ENCODE peak calls at places on chromosomes 5 and 9, in seven cellular contexts. W, A, K, X, Q, P and R are unnamed samples.

GRCh38 chr5:1201327-1202025 is at the start of gene SLC6A19:
- DNase-seq in A (no peak), W (no peak), X (no peak), K (peak; percentile 59), P (no peak), Q (no peak), R (no peak)

GRCh38 chr9:114507726-114508125 is 2.5 kb upstream of the WHRN start:
- DNase-seq in W (peak; percentile 41), Q (no peak), K (no peak), A (no peak), P (no peak), X (peak; percentile 33), R (no peak)

GRCh38 chr5:66179297-66180051 is 35.4 kb downstream of the SREK1 start:
- DNase-seq in P (no peak), K (no peak), X (no peak), A (no peak), Q (no peak), W (no peak), R (no peak)

GRCh38 chr5:10724799-10725507 is 36.1 kb downstream of the DAP start:
- DNase-seq in K (peak; percentile 79), W (peak; percentile 91), Q (peak; percentile 77), P (peak; percentile 65), X (peak; percentile 76), A (no peak), R (no peak)

GRCh38 chr5:110853267-110853666 is 114.5 kb downstream of the SLC25A46 start:
- DNase-seq in K (no peak), X (peak; percentile 66), A (no peak), Q (no peak), W (peak; percentile 48), P (no peak), R (no peak)

GRCh38 chr9:20884985-20885593 is 146.4 kb downstream of the HACD4 start:
- DNase-seq in K (peak; percentile 48), A (peak; percentile 59), X (peak; percentile 37), P (peak; percentile 21), W (peak; percentile 74), Q (peak; percentile 91), R (peak; percentile 47)

GRCh38 chr5:122999947-123000563 is 36.5 kb downstream of the PPIC start:
- DNase-seq in P (no peak), A (no peak), W (peak; percentile 51), Q (peak; percentile 62), K (no peak), X (no peak), R (no peak)

GRCh38 chr5:36875051-36875788 is 1.3 kb upstream of the NIPBL start:
- DNase-seq in A (peak; percentile 61), P (peak; percentile 46), X (peak; percentile 66), W (peak; percentile 60), Q (peak; percentile 76), K (peak; percentile 74), R (no peak)

GRCh38 chr9:83920469-83920941 is 727 bp downstream of the KIF27 start:
- DNase-seq in A (no peak), Q (no peak), K (no peak), P (no peak), X (peak; percentile 63), W (peak; percentile 50), R (no peak)

GRCh38 chr9:106358331-106358730 is 504.6 kb upstream of the ZNF462 start:
- DNase-seq in P (no peak), X (no peak), K (peak; percentile 37), Q (no peak), A (no peak), W (no peak), R (no peak)

GRCh38 chr5:61933787-61934626 is 372.0 kb upstream of the KIF2A start:
- DNase-seq in P (no peak), A (peak; percentile 29), X (peak; percentile 69), W (peak; percentile 60), K (no peak), Q (peak; percentile 85), R (peak; percentile 49)

GRCh38 chr5:14105717-14106435 is 37.3 kb upstream of the TRIO start:
- DNase-seq in X (peak; percentile 92), A (peak; percentile 31), W (peak; percentile 74), P (no peak), Q (peak; percentile 87), K (no peak), R (no peak)

GRCh38 chr5:111668713-111669112 is 88.3 kb downstream of the NREP start:
- DNase-seq in A (no peak), X (peak; percentile 69), K (no peak), Q (no peak), W (no peak), P (no peak), R (no peak)

GRCh38 chr9:114914139-114914538 is 16.3 kb downstream of the TNFSF8 start:
- DNase-seq in P (no peak), K (no peak), Q (no peak), W (peak; percentile 29), X (no peak), A (no peak), R (no peak)

GRCh38 chr9:4569101-4569500 is 78.8 kb downstream of the SLC1A1 start:
- DNase-seq in X (no peak), K (no peak), A (no peak), Q (no peak), W (peak; percentile 7), P (no peak), R (no peak)

GRCh38 chr9:95450171-95451107 is 66.3 kb downstream of the PTCH1 start:
- DNase-seq in X (no peak), P (no peak), W (no peak), A (no peak), Q (no peak), K (no peak), R (no peak)

GRCh38 chr5:88244686-88245085 is 24.0 kb downstream of the TMEM161B start:
- DNase-seq in A (no peak), K (no peak), W (no peak), P (no peak), Q (no peak), X (peak; percentile 29), R (no peak)

GRCh38 chr9:99826579-99826978 is 4.9 kb downstream of the NR4A3 start:
- DNase-seq in K (no peak), Q (no peak), W (no peak), A (no peak), X (peak; percentile 59), P (no peak), R (no peak)

GRCh38 chr5:69074664-69075521 is 18.9 kb upstream of the SLC30A5 start:
- DNase-seq in Q (no peak), X (no peak), K (no peak), A (no peak), W (no peak), P (no peak), R (no peak)

GRCh38 chr5:18024542-18024941 is 390.3 kb downstream of the TAF11L14 start:
- DNase-seq in P (no peak), A (no peak), W (no peak), K (no peak), X (no peak), Q (no peak), R (no peak)

DNA sequence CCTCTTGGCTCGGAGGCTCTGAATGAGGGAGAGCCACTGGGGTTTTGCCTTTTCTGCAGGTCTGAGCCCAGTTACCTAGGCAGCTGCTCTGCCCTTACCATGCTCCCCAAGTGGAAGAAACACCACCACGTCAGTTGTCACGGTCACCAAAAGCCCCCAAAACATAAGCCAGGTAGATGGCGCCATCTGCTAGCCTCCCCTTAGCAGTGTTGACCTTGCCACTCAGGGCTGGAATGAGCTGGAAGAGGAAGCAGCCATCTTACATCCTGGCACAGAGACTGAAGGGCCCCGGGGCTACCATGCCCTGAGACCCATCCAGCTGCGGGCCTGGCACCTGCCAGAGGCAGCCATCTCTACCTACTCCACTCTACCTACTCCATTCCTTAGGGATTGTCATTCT is 7.4 kb downstream of the ZER1 start:
- DNase-seq in Q (no peak), P (no peak), X (no peak), A (no peak), W (no peak), K (no peak), R (no peak)
- TF ChIP-seq CTCF in Q (no peak), P (no peak), X (no peak), A (no peak), W (no peak), K (no peak), R (no peak)

GRCh38 chr5:124418390-124418789 is 328.0 kb downstream of the ZNF608 start:
- DNase-seq in X (no peak), W (no peak), A (no peak), K (no peak), Q (no peak), P (no peak), R (no peak)

GRCh38 chr5:124419531-124419930 is 326.9 kb downstream of the ZNF608 start:
- DNase-seq in X (no peak), K (no peak), P (no peak), A (no peak), W (no peak), Q (no peak), R (no peak)

GRCh38 chr5:124410539-124410938 is 335.9 kb downstream of the ZNF608 start:
- DNase-seq in Q (no peak), P (no peak), W (no peak), X (no peak), A (no peak), K (no peak), R (no peak)

GRCh38 chr5:124411089-124411488 is 335.4 kb downstream of the ZNF608 start:
- DNase-seq in W (peak; percentile 23), Q (no peak), P (no peak), K (no peak), X (no peak), A (no peak), R (no peak)

GRCh38 chr5:124414973-124415372 is 331.5 kb downstream of the ZNF608 start:
- DNase-seq in A (no peak), X (peak; percentile 4), P (no peak), W (no peak), K (no peak), Q (no peak), R (no peak)
- H3K27ac ChIP-seq in A (no peak overlapping the region), X (no peak overlapping the region), P (no peak overlapping the region), W (no peak overlapping the region), K (no peak overlapping the region), Q (no peak overlapping the region), R (no peak overlapping the region)

DNA sequence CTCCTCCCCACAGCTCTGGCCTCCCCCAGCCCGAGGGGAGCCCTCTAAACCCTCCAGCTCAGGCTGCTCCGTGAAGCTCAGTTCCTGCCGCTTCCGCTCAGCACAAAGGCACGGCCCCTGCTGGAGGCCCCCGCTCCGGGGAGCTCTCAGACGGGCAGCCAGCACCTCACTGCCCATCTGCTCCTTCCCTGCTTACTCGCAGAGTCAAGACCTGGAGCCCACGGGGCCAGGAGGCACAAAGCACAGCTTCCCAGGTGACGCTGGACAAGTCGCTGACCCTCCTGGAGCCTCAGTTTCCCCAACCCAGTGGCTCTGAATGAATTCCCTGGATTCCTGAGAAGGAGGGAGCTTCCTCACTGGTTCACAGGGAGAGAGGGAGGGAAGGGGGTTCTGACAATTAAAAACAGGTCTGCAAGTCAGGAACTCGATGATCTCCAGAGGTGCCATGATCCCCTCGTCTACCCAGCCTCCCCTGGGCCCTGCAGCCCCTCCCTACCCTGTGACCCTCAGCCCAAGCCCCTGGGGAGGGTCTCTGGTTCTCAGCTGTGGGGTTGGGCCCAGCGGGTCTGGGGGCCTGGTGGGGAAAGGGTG is 36.2 kb downstream of the VAV2 start:
- DNase-seq in P (no peak), K (peak; percentile 63), W (peak; percentile 59), Q (no peak), A (peak; percentile 52), X (no peak), R (no peak)
- TF ChIP-seq CTCF in P (peak; percentile 17), K (no peak), W (peak; percentile 31), Q (no peak), A (no peak), X (no peak), R (no peak)

DNA sequence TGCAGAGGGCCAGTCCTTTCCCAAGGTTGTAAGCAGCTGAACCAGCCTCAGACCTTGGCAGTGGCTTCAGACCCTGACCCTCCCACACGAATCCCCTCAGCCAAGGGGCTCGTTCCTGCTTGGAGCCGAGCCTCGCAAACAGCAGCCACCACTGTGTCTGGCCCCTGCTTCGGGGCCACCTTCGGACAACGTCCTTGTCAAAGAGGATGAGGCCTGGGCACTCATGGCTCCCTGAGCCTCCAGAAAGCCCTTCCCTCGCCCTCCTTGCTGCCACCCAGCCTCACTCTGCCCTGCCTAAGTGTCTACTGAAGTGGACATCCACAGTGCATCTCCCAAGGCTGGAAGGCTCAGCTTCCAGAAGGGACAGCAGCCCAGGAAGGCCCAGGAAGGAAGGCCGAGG is 161.7 kb downstream of the OLFM1 start:
- DNase-seq in Q (no peak), P (peak; percentile 2), X (no peak), K (peak; percentile 24), W (no peak), A (no peak), R (no peak)
- H3K27ac ChIP-seq in Q (no peak overlapping the region), P (no peak overlapping the region), X (no peak overlapping the region), K (no peak overlapping the region), W (no peak overlapping the region), A (no peak overlapping the region), R (no peak overlapping the region)